ENCODE peak calls at places on chromosomes 12 and 14, in seven cellular contexts. V is heart left ventricle, P is HCT116, S is mammary epithelial cell, B is PC-9, Z is neural progenitor cell, Q is keratinocyte. U is an unnamed sample.

GRCh38 chr14:38297681-38298080 is 41.8 kb upstream of the CLEC14A start:
- DNase-seq in B (no peak), Q (no peak), V (no peak), Z (no peak), P (no peak), S (no peak), U (no peak)

GRCh38 chr12:11761869-11762567 is 112.5 kb downstream of the ETV6 start:
- DNase-seq in Q (no peak), Z (no peak), B (no peak), S (no peak), P (no peak), V (no peak), U (no peak)

GRCh38 chr12:7989827-7990491 is 42.6 kb upstream of the FOXJ2 start:
- DNase-seq in B (peak; percentile 70), Q (no peak), S (no peak), P (no peak), Z (no peak), V (peak; percentile 39), U (no peak)

GRCh38 chr14:105163040-105163742 is 5.4 kb downstream of the JAG2 start:
- DNase-seq in S (no peak), V (no peak), P (no peak), B (no peak), Z (no peak), Q (no peak), U (no peak)

GRCh38 chr12:29226621-29227020 is 77.5 kb downstream of the FAR2 start:
- DNase-seq in S (no peak), V (no peak), P (no peak), Z (no peak), B (no peak), Q (no peak), U (no peak)

GRCh38 chr12:92002195-92002649 is 143.4 kb downstream of the BTG1 start:
- DNase-seq in B (no peak), Q (no peak), Z (no peak), V (no peak), S (no peak), P (no peak), U (no peak)

GRCh38 chr14:100767003-100767787 is 40.5 kb downstream of the DLK1 start:
- DNase-seq in B (no peak), Z (no peak), V (peak; percentile 1), S (no peak), P (no peak), Q (no peak), U (peak; percentile 44)

GRCh38 chr14:89912667-89913211 is 41.8 kb downstream of the EFCAB11 start:
- DNase-seq in B (no peak), V (no peak), Q (peak; percentile 57), S (peak; percentile 90), Z (no peak), P (no peak), U (peak; percentile 52)

GRCh38 chr14:37936971-37937370 is 270.7 kb upstream of the SSTR1 start:
- DNase-seq in Q (no peak), P (no peak), V (no peak), S (no peak), Z (no peak), B (no peak), U (no peak)

GRCh38 chr12:10393291-10393690 is 3.5 kb upstream of the KLRK1 start:
- DNase-seq in V (no peak), P (no peak), S (no peak), Z (no peak), Q (no peak), B (no peak), U (no peak)

GRCh38 chr12:100213016-100213891 is 12.6 kb downstream of the ACTR6 start:
- DNase-seq in P (no peak), B (no peak), Z (no peak), S (no peak), Q (no peak), V (no peak), U (peak; percentile 3)

GRCh38 chr12:94074216-94074969 is 74.0 kb upstream of the PLXNC1 start:
- DNase-seq in Q (no peak), B (no peak), V (peak; percentile 86), P (no peak), Z (no peak), S (no peak), U (peak; percentile 53)

GRCh38 chr12:130240831-130241590 is 78.7 kb downstream of the FZD10 start:
- DNase-seq in S (no peak), V (no peak), Q (no peak), P (no peak), Z (no peak), B (no peak), U (no peak)

GRCh38 chr12:5246196-5246595 is 185.7 kb upstream of the NTF3 start:
- DNase-seq in P (no peak), V (no peak), S (no peak), Z (peak; percentile 65), B (no peak), Q (no peak), U (no peak)

GRCh38 chr14:92154283-92154942 is 32.6 kb downstream of the CPSF2 start:
- DNase-seq in P (no peak), Z (no peak), Q (no peak), S (no peak), B (no peak), V (no peak), U (no peak)

GRCh38 chr12:8681129-8681902 is 16.5 kb upstream of the RIMKLB start:
- DNase-seq in V (no peak), P (no peak), Q (peak; percentile 94), B (peak; percentile 72), Z (no peak), S (peak; percentile 94), U (no peak)

GRCh38 chr12:111645433-111645832 is 40.3 kb downstream of the BRAP start:
- DNase-seq in V (no peak), P (no peak), Z (no peak), S (peak; percentile 54), Q (no peak), B (peak; percentile 68), U (no peak)

GRCh38 chr14:50658203-50658602 is 9.9 kb downstream of the SAV1 start:
- DNase-seq in P (no peak), Z (peak; percentile 33), Q (no peak), V (no peak), S (no peak), B (no peak), U (no peak)

GRCh38 chr12:97404549-97404948 is 58.1 kb upstream of the RMST start:
- DNase-seq in S (peak; percentile 14), V (no peak), Q (no peak), Z (peak; percentile 78), B (peak; percentile 10), P (peak; percentile 10), U (no peak)

GRCh38 chr12:78088391-78088832 is 257.7 kb downstream of the NAV3 start:
- DNase-seq in Q (no peak), B (no peak), V (no peak), Z (no peak), P (no peak), S (no peak), U (no peak)

GRCh38 chr14:83291716-83292115 is 1758.1 kb upstream of the SEL1L start:
- DNase-seq in V (no peak), B (no peak), P (no peak), Z (no peak), Q (no peak), S (no peak), U (no peak)

GRCh38 chr12:111163422-111163821 is 205.5 kb downstream of the PHETA1 start:
- DNase-seq in S (no peak), P (no peak), V (no peak), B (no peak), Z (no peak), Q (no peak), U (no peak)

GRCh38 chr14:98197933-98198332 is 1074.1 kb downstream of the BCL11B start:
- DNase-seq in Q (no peak), V (no peak), P (no peak), Z (no peak), B (no peak), S (no peak), U (no peak)

DNA sequence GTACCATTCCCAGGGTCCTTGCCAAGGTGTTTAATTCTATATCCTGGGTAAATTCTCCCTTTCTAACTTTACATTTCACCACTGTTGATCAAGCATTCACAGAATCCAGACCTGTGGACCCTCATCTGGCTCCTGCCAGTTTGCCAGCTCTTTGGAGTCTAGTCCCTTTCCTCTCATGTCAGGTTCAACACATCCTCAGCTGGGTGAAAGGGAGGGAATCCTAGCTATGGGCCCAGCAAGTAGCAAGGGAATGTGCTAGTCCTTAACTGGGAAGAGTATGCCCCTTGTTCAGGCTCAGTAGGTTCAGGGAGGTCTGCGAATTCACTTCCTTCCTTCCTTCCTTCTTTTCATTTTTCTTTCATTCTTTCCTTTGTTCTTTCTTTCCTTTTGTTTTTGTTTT is 38.2 kb upstream of the HMGA2 start:
- DNase-seq in B (no peak), Q (no peak), P (no peak), Z (no peak), S (no peak), V (no peak), U (no peak)
- H3K27ac ChIP-seq in B (no peak overlapping the region), Q (no peak overlapping the region), P (no peak overlapping the region), Z (no peak overlapping the region), S (no peak overlapping the region), V (no peak overlapping the region), U (no peak overlapping the region)

DNA sequence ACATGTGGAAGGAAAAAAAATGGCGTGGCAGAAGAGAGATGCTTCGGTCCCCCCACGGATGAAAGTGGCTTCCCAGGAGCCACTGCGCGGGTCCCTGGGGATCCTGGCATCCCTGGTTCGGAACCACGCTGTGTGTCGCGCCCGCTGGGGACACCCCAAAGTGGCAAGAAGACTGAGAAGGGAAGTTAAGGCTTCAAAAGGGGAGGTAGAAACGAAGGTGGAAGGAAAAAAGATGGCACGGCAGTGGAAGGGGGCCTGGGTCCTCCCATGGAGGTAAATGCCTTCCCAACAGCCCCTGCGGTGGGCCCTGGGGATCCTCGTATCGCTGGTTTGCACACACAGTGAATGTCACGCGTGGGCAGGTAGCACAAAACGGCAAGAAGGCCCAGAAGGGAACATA is 281.7 kb downstream of the ALG10 start:
- DNase-seq in V (no peak), P (no peak), B (no peak), S (no peak), Q (no peak), Z (no peak), U (no peak)
- H3K9me3 ChIP-seq in V (no peaks in the 10 kb centered on the region), P (no peaks in the 10 kb centered on the region), B (no peaks in the 10 kb centered on the region), S (peaks cover 67% of the 10 kb centered on the region), Q (peaks cover 20% of the 10 kb centered on the region), Z (peaks cover 5% of the 10 kb centered on the region), U (no peaks in the 10 kb centered on the region)

GRCh38 chr12:114381177-114381576 is 24.8 kb downstream of the TBX5 start:
- DNase-seq in Q (no peak), Z (no peak), B (no peak), S (no peak), P (no peak), V (peak; percentile 55), U (no peak)
- H3K27ac ChIP-seq in Q (no peak overlapping the region), Z (no peak overlapping the region), B (no peak overlapping the region), S (no peak overlapping the region), P (no peak overlapping the region), V (peak overlapping the region; percentile 38), U (no peak overlapping the region)

GRCh38 chr12:128385736-128386135 is 118.8 kb downstream of the TMEM132C start:
- DNase-seq in S (no peak), Q (no peak), Z (no peak), V (no peak), B (no peak), P (no peak), U (no peak)

GRCh38 chr12:128382946-128383739 is 116.2 kb downstream of the TMEM132C start:
- DNase-seq in P (no peak), S (no peak), B (no peak), V (no peak), Q (no peak), Z (peak; percentile 94), U (no peak)

GRCh38 chr12:128387811-128388422 is 120.9 kb downstream of the TMEM132C start:
- DNase-seq in B (peak; percentile 24), Z (peak; percentile 81), Q (no peak), V (peak; percentile 40), P (no peak), S (no peak), U (no peak)

GRCh38 chr12:128381537-128381936 is 114.6 kb downstream of the TMEM132C start:
- DNase-seq in Q (no peak), B (no peak), Z (peak; percentile 81), V (no peak), P (no peak), S (no peak), U (no peak)

GRCh38 chr12:128381961-128382360 is 115.0 kb downstream of the TMEM132C start:
- DNase-seq in Z (no peak), P (no peak), B (no peak), V (no peak), Q (no peak), S (no peak), U (no peak)
- H3K9me3 ChIP-seq in Z (no peaks in the 10 kb centered on the region), P (peaks cover 14% of the 10 kb centered on the region), B (no peaks in the 10 kb centered on the region), V (no peaks in the 10 kb centered on the region), Q (peaks cover 17% of the 10 kb centered on the region), S (peaks cover 36% of the 10 kb centered on the region), U (no peaks in the 10 kb centered on the region)

U was measured in tibial artery.